ENCODE peak calls at places on chromosomes 1 and 21, in six cellular contexts. X is GM23248; R is naive thymus-derived CD4-positive, alpha-beta T cell; F is non-pigmented ciliary epithelial cell; O is SHP77; V is transverse colon. A is an unnamed sample.

GRCh38 chr1:66764994-66765578 is 12.8 kb downstream of the DYNLT5 start:
- DNase-seq in V (peak; percentile 30), R (peak; percentile 48), F (no peak), O (no peak), X (peak; percentile 69), A (peak; percentile 76)

GRCh38 chr1:18644013-18644399 is 13.4 kb downstream of the PAX7 start:
- DNase-seq in R (no peak), F (no peak), X (no peak), O (no peak), V (no peak), A (no peak)

GRCh38 chr1:110436635-110437034 is 14.3 kb upstream of the PROK1 start:
- DNase-seq in X (peak; percentile 15), V (no peak), R (no peak), O (no peak), F (no peak), A (no peak)

GRCh38 chr1:85379203-85380136 is 85.5 kb downstream of the DDAH1 start:
- DNase-seq in O (no peak), X (no peak), V (no peak), R (no peak), F (no peak), A (no peak)

GRCh38 chr1:43587594-43587993 is 56.9 kb downstream of the PTPRF start:
- DNase-seq in O (no peak), V (no peak), R (no peak), X (peak; percentile 89), F (peak; percentile 8), A (peak; percentile 57)

GRCh38 chr1:6498576-6499111 is 7.2 kb upstream of the PLEKHG5 start:
- DNase-seq in X (no peak), R (no peak), F (no peak), V (no peak), O (no peak), A (no peak)

GRCh38 chr1:233006582-233006981 is 56.2 kb downstream of the NTPCR start:
- DNase-seq in V (no peak), R (no peak), F (no peak), O (no peak), X (no peak), A (peak; percentile 38)

GRCh38 chr1:156885314-156885713 is 8.2 kb upstream of the PEAR1 start:
- DNase-seq in R (no peak), V (no peak), X (peak; percentile 47), O (no peak), F (no peak), A (no peak)

GRCh38 chr1:234969630-234970370 is 158.8 kb downstream of the TOMM20 start:
- DNase-seq in X (peak; percentile 86), V (no peak), F (no peak), R (no peak), O (peak; percentile 90), A (peak; percentile 76)

GRCh38 chr1:6547301-6547700 is 7.0 kb downstream of the NOL9 start:
- DNase-seq in O (no peak), F (no peak), R (no peak), V (no peak), X (peak; percentile 29), A (no peak)

GRCh38 chr21:32412998-32413504 is 545 bp downstream of the EVA1C start:
- DNase-seq in O (no peak), F (no peak), V (peak; percentile 86), X (no peak), R (no peak), A (no peak)

GRCh38 chr1:17704176-17704575 is 51.0 kb upstream of the ACTL8 start:
- DNase-seq in V (no peak), F (no peak), O (no peak), X (no peak), R (no peak), A (no peak)

GRCh38 chr1:205286335-205286950 is 35.1 kb downstream of the NUAK2 start:
- DNase-seq in F (no peak), X (no peak), O (no peak), R (peak; percentile 53), V (peak; percentile 75), A (no peak)

GRCh38 chr1:231937013-231937754 is 310.6 kb downstream of the DISC1 start:
- DNase-seq in X (no peak), V (no peak), F (no peak), O (peak; percentile 79), R (no peak), A (peak; percentile 38)

GRCh38 chr1:182392045-182393028 is 747 bp upstream of the GLUL start:
- DNase-seq in O (no peak), X (peak; percentile 70), V (peak; percentile 49), F (no peak), R (no peak), A (no peak)

GRCh38 chr1:243475966-243476365 is 220.1 kb downstream of the SDCCAG8 start:
- DNase-seq in O (no peak), R (no peak), V (no peak), X (no peak), F (no peak), A (no peak)

GRCh38 chr1:183991360-183992155 is 46.0 kb downstream of the COLGALT2 start:
- DNase-seq in F (no peak), V (no peak), O (no peak), R (no peak), X (no peak), A (no peak)

GRCh38 chr1:215583185-215583692 is 16.1 kb downstream of the KCTD3 start:
- DNase-seq in O (no peak), V (no peak), X (no peak), R (no peak), F (no peak), A (no peak)

A was measured in NCI-H510A treated with DMSO at 0.1 percent for 48 hours.